ENCODE peak calls at places on chromosome 9, in six cellular contexts. One of them, this sample, is unnamed.

GRCh38 chr9:27094640-27095039 is 14.4 kb upstream of the TEK start:
- DNase-seq in HepG2: no peak
- DNase-seq in suprapubic skin: no peak
- DNase-seq in stomach: no peak
- DNase-seq in SK-N-SH: no peak
- DNase-seq in sigmoid colon: no peak
- DNase-seq in this sample: no peak

GRCh38 chr9:29214162-29214520 is 1640.9 kb upstream of the C9orf72 start:
- DNase-seq in HepG2: no peak
- DNase-seq in suprapubic skin: no peak
- DNase-seq in stomach: peak
- DNase-seq in SK-N-SH: peak
- DNase-seq in sigmoid colon: no peak
- DNase-seq in this sample: no peak

GRCh38 chr9:13110766-13111400 is 168.6 kb downstream of the MPDZ start:
- DNase-seq in HepG2: no peak
- DNase-seq in suprapubic skin: no peak
- DNase-seq in stomach: peak
- DNase-seq in SK-N-SH: no peak
- DNase-seq in sigmoid colon: no peak
- DNase-seq in this sample: no peak

GRCh38 chr9:100602302-100602930 is 24.5 kb downstream of the CAVIN4 start:
- DNase-seq in HepG2: peak
- DNase-seq in suprapubic skin: no peak
- DNase-seq in stomach: no peak
- DNase-seq in SK-N-SH: peak
- DNase-seq in sigmoid colon: no peak
- DNase-seq in this sample: no peak

GRCh38 chr9:17134843-17135577 is at the start of gene CNTLN:
- DNase-seq in HepG2: peak
- DNase-seq in suprapubic skin: peak
- DNase-seq in stomach: peak
- DNase-seq in SK-N-SH: peak
- DNase-seq in sigmoid colon: peak
- DNase-seq in this sample: peak

GRCh38 chr9:101957705-101958104 is 219.3 kb upstream of the GRIN3A start:
- DNase-seq in HepG2: no peak
- DNase-seq in suprapubic skin: no peak
- DNase-seq in stomach: no peak
- DNase-seq in SK-N-SH: no peak
- DNase-seq in sigmoid colon: no peak
- DNase-seq in this sample: no peak

GRCh38 chr9:137816531-137817235 is 60.9 kb upstream of the CACNA1B start:
- DNase-seq in HepG2: no peak
- DNase-seq in suprapubic skin: no peak
- DNase-seq in stomach: no peak
- DNase-seq in SK-N-SH: no peak
- DNase-seq in sigmoid colon: no peak
- DNase-seq in this sample: no peak

GRCh38 chr9:122929803-122930354 is 1.4 kb downstream of the ZBTB26 start:
- DNase-seq in HepG2: no peak
- DNase-seq in suprapubic skin: no peak
- DNase-seq in stomach: no peak
- DNase-seq in SK-N-SH: no peak
- DNase-seq in sigmoid colon: no peak
- DNase-seq in this sample: no peak

GRCh38 chr9:4316409-4316808 is 16.5 kb upstream of the GLIS3 start:
- DNase-seq in HepG2: no peak
- DNase-seq in suprapubic skin: no peak
- DNase-seq in stomach: no peak
- DNase-seq in SK-N-SH: no peak
- DNase-seq in sigmoid colon: no peak
- DNase-seq in this sample: no peak

GRCh38 chr9:680106-680505 is 161.4 kb upstream of the DMRT1 start:
- DNase-seq in HepG2: no peak
- DNase-seq in suprapubic skin: no peak
- DNase-seq in stomach: no peak
- DNase-seq in SK-N-SH: no peak
- DNase-seq in sigmoid colon: no peak
- DNase-seq in this sample: no peak

GRCh38 chr9:68740561-68740960 is 35.5 kb downstream of the PIP5K1B start:
- DNase-seq in HepG2: peak
- DNase-seq in suprapubic skin: no peak
- DNase-seq in stomach: peak
- DNase-seq in SK-N-SH: no peak
- DNase-seq in sigmoid colon: no peak
- DNase-seq in this sample: peak
- H3K27ac ChIP-seq in HepG2: peak
- H3K27ac ChIP-seq in suprapubic skin: no peak
- H3K27ac ChIP-seq in stomach: peak
- H3K27ac ChIP-seq in SK-N-SH: no peak
- H3K27ac ChIP-seq in sigmoid colon: no peak
- H3K27ac ChIP-seq in this sample: peak

GRCh38 chr9:5870691-5871090 is 20.0 kb upstream of the MLANA start:
- DNase-seq in HepG2: no peak
- DNase-seq in suprapubic skin: no peak
- DNase-seq in stomach: peak
- DNase-seq in SK-N-SH: no peak
- DNase-seq in sigmoid colon: no peak
- DNase-seq in this sample: no peak
- TF ChIP-seq EP300 in HepG2: no peak
- TF ChIP-seq EP300 in suprapubic skin: no peak
- TF ChIP-seq EP300 in stomach: no peak
- TF ChIP-seq EP300 in SK-N-SH: no peak
- TF ChIP-seq EP300 in sigmoid colon: no peak
- TF ChIP-seq EP300 in this sample: no peak

DNA sequence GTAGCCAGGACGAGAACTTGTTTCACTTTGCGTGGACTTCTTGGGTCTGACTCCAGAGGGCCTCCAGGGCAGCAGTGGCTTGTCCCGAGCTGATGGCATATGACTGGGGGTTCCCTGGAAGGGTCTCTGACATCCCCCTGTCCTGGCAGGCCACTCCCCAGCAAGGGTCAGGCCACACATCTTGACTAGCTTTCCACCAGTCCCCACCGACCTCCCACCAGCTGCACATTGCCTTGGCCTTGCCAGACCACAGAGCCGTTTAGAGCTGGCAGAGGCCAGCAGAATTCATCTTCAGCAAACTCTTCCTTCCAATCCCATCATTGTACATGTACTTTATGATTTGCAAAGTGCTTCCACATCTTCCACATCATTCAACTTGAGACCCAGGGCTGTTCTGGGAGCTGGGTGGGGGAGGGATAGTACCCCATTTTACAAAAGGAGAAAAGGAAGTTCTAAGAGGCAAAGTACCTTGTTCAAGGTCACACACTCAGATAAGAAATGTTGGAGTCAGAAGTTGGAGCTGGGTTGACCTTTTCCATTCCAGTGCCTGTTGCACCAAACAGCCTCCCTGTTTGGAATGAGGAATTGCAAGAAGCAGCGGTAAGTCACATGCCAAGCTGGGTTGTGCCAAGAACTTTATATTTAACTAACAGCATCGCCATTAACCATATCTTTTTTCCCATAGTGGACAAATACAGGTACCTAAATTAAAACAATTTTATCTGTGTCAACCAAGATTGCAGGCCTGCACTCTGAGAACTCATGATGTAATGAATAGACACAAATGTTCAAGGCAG is 25.8 kb upstream of the COL15A1 start:
- DNase-seq in HepG2: no peak
- DNase-seq in suprapubic skin: no peak
- DNase-seq in stomach: peak
- DNase-seq in SK-N-SH: no peak
- DNase-seq in sigmoid colon: no peak
- DNase-seq in this sample: no peak
- TF ChIP-seq POLR2AphosphoS5 in HepG2: no peak
- TF ChIP-seq POLR2AphosphoS5 in suprapubic skin: no peak
- TF ChIP-seq POLR2AphosphoS5 in stomach: peak
- TF ChIP-seq POLR2AphosphoS5 in SK-N-SH: no peak
- TF ChIP-seq POLR2AphosphoS5 in sigmoid colon: no peak
- TF ChIP-seq POLR2AphosphoS5 in this sample: no peak

GRCh38 chr9:85246566-85246965 is 495.2 kb downstream of the AGTPBP1 start:
- DNase-seq in HepG2: no peak
- DNase-seq in suprapubic skin: no peak
- DNase-seq in stomach: no peak
- DNase-seq in SK-N-SH: peak
- DNase-seq in sigmoid colon: no peak
- DNase-seq in this sample: no peak

GRCh38 chr9:85244856-85245255 is 496.9 kb downstream of the AGTPBP1 start:
- DNase-seq in HepG2: no peak
- DNase-seq in suprapubic skin: no peak
- DNase-seq in stomach: no peak
- DNase-seq in SK-N-SH: no peak
- DNase-seq in sigmoid colon: no peak
- DNase-seq in this sample: no peak

GRCh38 chr9:85248514-85249312 is 493.0 kb downstream of the AGTPBP1 start:
- DNase-seq in HepG2: no peak
- DNase-seq in suprapubic skin: no peak
- DNase-seq in stomach: no peak
- DNase-seq in SK-N-SH: no peak
- DNase-seq in sigmoid colon: no peak
- DNase-seq in this sample: no peak

GRCh38 chr9:85243921-85244320 is 497.8 kb downstream of the AGTPBP1 start:
- DNase-seq in HepG2: no peak
- DNase-seq in suprapubic skin: no peak
- DNase-seq in stomach: no peak
- DNase-seq in SK-N-SH: no peak
- DNase-seq in sigmoid colon: no peak
- DNase-seq in this sample: no peak

GRCh38 chr9:85249313-85249621 is 492.5 kb downstream of the AGTPBP1 start:
- DNase-seq in HepG2: no peak
- DNase-seq in suprapubic skin: no peak
- DNase-seq in stomach: no peak
- DNase-seq in SK-N-SH: no peak
- DNase-seq in sigmoid colon: no peak
- DNase-seq in this sample: no peak
- H3K27ac ChIP-seq in HepG2: no peak
- H3K27ac ChIP-seq in suprapubic skin: peak
- H3K27ac ChIP-seq in stomach: no peak
- H3K27ac ChIP-seq in SK-N-SH: no peak
- H3K27ac ChIP-seq in sigmoid colon: no peak
- H3K27ac ChIP-seq in this sample: no peak

DNA sequence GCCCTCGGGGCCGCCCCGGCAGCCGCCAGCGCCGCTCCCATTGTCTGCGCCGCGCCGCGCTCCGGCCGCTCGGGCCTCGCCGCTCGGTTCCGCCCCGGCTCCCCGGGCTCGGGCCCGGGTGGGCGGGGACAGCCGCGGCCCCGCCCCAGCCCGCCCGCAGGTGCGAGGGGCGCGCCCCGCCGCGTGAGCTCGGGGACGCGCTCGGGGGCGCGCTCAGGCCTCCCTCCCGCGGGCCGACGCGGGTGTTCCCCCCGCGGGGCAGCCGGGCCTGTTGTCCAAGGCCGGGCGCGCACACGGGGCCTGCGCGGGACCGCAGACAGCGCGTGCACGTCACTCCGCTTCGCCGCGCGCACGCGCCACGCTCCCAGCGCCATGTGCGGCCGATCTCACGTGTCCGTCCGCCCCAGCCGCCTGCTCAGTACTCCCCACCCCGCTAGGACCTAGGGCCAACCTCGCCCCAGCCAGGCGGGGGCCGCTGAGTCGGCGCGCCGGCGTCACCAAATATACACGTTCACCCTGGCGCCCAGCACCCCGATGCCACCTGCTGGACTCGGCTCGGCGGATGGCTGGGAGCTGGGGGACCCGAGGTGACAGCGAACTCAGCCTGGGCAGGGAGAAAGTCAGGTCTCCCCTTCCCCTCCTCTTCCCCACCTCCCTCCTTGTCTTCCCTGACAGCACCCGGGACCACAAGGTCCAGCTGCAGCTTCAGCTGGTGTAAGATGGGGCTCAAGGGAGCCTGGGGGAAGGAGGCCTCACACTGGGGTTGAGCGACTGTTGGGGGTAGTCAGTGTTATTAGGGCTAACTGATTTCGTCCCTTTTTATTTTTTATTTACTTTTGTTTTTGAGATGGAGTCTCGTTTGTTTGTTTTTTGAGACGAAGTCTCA is 14.3 kb downstream of the GBGT1 start:
- DNase-seq in HepG2: peak
- DNase-seq in suprapubic skin: peak
- DNase-seq in stomach: peak
- DNase-seq in SK-N-SH: peak
- DNase-seq in sigmoid colon: peak
- DNase-seq in this sample: peak
- TF ChIP-seq EP300 in HepG2: no peak
- TF ChIP-seq EP300 in suprapubic skin: no peak
- TF ChIP-seq EP300 in stomach: no peak
- TF ChIP-seq EP300 in SK-N-SH: no peak
- TF ChIP-seq EP300 in sigmoid colon: no peak
- TF ChIP-seq EP300 in this sample: peak

GRCh38 chr9:123941535-123942070 is 11.7 kb upstream of the DENND1A start:
- DNase-seq in HepG2: no peak
- DNase-seq in suprapubic skin: no peak
- DNase-seq in stomach: no peak
- DNase-seq in SK-N-SH: no peak
- DNase-seq in sigmoid colon: no peak
- DNase-seq in this sample: peak

GRCh38 chr9:123942542-123942941 is 12.6 kb upstream of the DENND1A start:
- DNase-seq in HepG2: no peak
- DNase-seq in suprapubic skin: no peak
- DNase-seq in stomach: peak
- DNase-seq in SK-N-SH: no peak
- DNase-seq in sigmoid colon: no peak
- DNase-seq in this sample: peak

GRCh38 chr9:123943671-123944070 is 13.7 kb upstream of the DENND1A start:
- DNase-seq in HepG2: no peak
- DNase-seq in suprapubic skin: no peak
- DNase-seq in stomach: no peak
- DNase-seq in SK-N-SH: no peak
- DNase-seq in sigmoid colon: no peak
- DNase-seq in this sample: no peak

GRCh38 chr9:123938401-123938800 is 8.5 kb upstream of the DENND1A start:
- DNase-seq in HepG2: no peak
- DNase-seq in suprapubic skin: no peak
- DNase-seq in stomach: no peak
- DNase-seq in SK-N-SH: no peak
- DNase-seq in sigmoid colon: no peak
- DNase-seq in this sample: no peak

GRCh38 chr9:123940721-123941534 is 11.0 kb upstream of the DENND1A start:
- DNase-seq in HepG2: peak
- DNase-seq in suprapubic skin: no peak
- DNase-seq in stomach: no peak
- DNase-seq in SK-N-SH: no peak
- DNase-seq in sigmoid colon: no peak
- DNase-seq in this sample: no peak
- TF ChIP-seq POLR2AphosphoS5 in HepG2: no peak
- TF ChIP-seq POLR2AphosphoS5 in suprapubic skin: no peak
- TF ChIP-seq POLR2AphosphoS5 in stomach: no peak
- TF ChIP-seq POLR2AphosphoS5 in SK-N-SH: no peak
- TF ChIP-seq POLR2AphosphoS5 in sigmoid colon: no peak
- TF ChIP-seq POLR2AphosphoS5 in this sample: no peak

DNA sequence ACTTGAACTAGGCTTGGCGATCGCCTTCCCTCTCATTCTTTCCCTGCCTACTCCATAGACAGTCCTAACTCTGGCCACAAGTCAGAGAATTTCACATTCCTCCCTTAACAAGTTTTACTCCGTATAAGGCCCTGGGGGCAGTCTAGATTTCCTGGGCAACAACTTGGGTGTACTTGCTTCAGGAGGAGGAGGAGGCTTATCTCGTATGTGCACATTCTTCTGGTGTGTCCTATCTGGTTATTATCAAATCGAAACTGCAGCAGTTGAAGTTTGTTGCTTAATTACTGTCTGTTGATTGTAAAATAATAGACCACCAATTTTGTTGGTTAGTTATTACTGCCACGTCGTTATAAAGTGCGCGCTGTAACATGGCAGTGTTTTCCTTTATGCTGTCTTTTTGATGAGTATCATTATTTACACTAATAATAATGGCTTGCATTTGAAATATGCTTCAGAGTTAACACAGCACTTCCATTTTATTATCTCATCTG is 42.0 kb downstream of the PIP5K1B start:
- DNase-seq in HepG2: no peak
- DNase-seq in suprapubic skin: no peak
- DNase-seq in stomach: no peak
- DNase-seq in SK-N-SH: no peak
- DNase-seq in sigmoid colon: no peak
- DNase-seq in this sample: no peak
- H3K27ac ChIP-seq in HepG2: no peak
- H3K27ac ChIP-seq in suprapubic skin: no peak
- H3K27ac ChIP-seq in stomach: no peak
- H3K27ac ChIP-seq in SK-N-SH: no peak
- H3K27ac ChIP-seq in sigmoid colon: no peak
- H3K27ac ChIP-seq in this sample: peak